ENCODE peak calls at places on chromosome 22, in eight cellular contexts. I, E, W, D, A, Y, M and P are unnamed samples.

GRCh38 chr22:42704896-42705295 is 15.8 kb downstream of the A4GALT start:
- DNase-seq in W (no peak), E (no peak), M (no peak), I (no peak), A (no peak), Y (no peak), D (no peak), P (no peak)

GRCh38 chr22:47175151-47175760 is 412.8 kb downstream of the TBC1D22A start:
- DNase-seq in E (no peak), W (no peak), A (no peak), M (no peak), Y (no peak), I (peak), D (peak), P (peak)

GRCh38 chr22:25853902-25854301 is 111.9 kb downstream of the MYO18B start:
- DNase-seq in I (no peak), E (no peak), Y (no peak), M (no peak), W (no peak), A (no peak), D (no peak), P (no peak)

GRCh38 chr22:40425082-40425481 is 54.7 kb downstream of the SGSM3 start:
- DNase-seq in M (no peak), Y (no peak), W (no peak), A (no peak), I (no peak), D (no peak), E (no peak), P (no peak)

GRCh38 chr22:28627791-28628190 is 51.8 kb downstream of the TTC28 start:
- DNase-seq in A (no peak), I (no peak), D (no peak), E (no peak), M (no peak), Y (no peak), W (no peak), P (no peak)

GRCh38 chr22:26199665-26200064 is 30.4 kb downstream of the SEZ6L start:
- DNase-seq in E (no peak), M (no peak), I (no peak), W (no peak), A (no peak), D (no peak), Y (no peak), P (no peak)

GRCh38 chr22:19997561-19998231 is 18.9 kb downstream of the ARVCF start:
- DNase-seq in D (no peak), M (no peak), W (no peak), A (no peak), E (no peak), Y (no peak), I (no peak), P (no peak)

GRCh38 chr22:30191049-30191701 is 55.4 kb downstream of the LIF start:
- DNase-seq in W (no peak), I (no peak), A (no peak), D (no peak), E (no peak), M (no peak), Y (no peak), P (no peak)

GRCh38 chr22:40235418-40235817 is 57.7 kb downstream of the TNRC6B start:
- DNase-seq in W (no peak), I (no peak), E (no peak), A (no peak), Y (no peak), M (no peak), D (no peak), P (no peak)